ENCODE peak calls at places on chromosome 21, in five cellular contexts. One of them, this sample, is unnamed.

GRCh38 chr21:10272216-10272615 is 249.2 kb upstream of the TPTE start:
- ATAC-seq in psoas muscle: no peak
- ATAC-seq in GM23338: no peak
- ATAC-seq in aorta: peak
- ATAC-seq in lower lobe of right lung: peak
- ATAC-seq in this sample: no peak

GRCh38 chr21:23939369-23940065 is 1667.8 kb downstream of the MRPL39 start:
- ATAC-seq in psoas muscle: no peak
- ATAC-seq in GM23338: no peak
- ATAC-seq in aorta: no peak
- ATAC-seq in lower lobe of right lung: no peak
- ATAC-seq in this sample: no peak

GRCh38 chr21:44329971-44330681 is 9.1 kb downstream of the CFAP410 start:
- ATAC-seq in psoas muscle: no peak
- ATAC-seq in GM23338: peak
- ATAC-seq in aorta: no peak
- ATAC-seq in lower lobe of right lung: no peak
- ATAC-seq in this sample: no peak

GRCh38 chr21:14554948-14555347 is 8.8 kb upstream of the SAMSN1 start:
- ATAC-seq in psoas muscle: no peak
- ATAC-seq in GM23338: no peak
- ATAC-seq in aorta: no peak
- ATAC-seq in lower lobe of right lung: no peak
- ATAC-seq in this sample: no peak

GRCh38 chr21:34008618-34009017 is 64.8 kb upstream of the MRPS6 start:
- ATAC-seq in psoas muscle: peak
- ATAC-seq in GM23338: peak
- ATAC-seq in aorta: no peak
- ATAC-seq in lower lobe of right lung: no peak
- ATAC-seq in this sample: no peak

GRCh38 chr21:42878678-42878992 is 704 bp downstream of the WDR4 start:
- ATAC-seq in psoas muscle: peak
- ATAC-seq in GM23338: no peak
- ATAC-seq in aorta: no peak
- ATAC-seq in lower lobe of right lung: peak
- ATAC-seq in this sample: no peak

GRCh38 chr21:25895565-25896205 is 160.9 kb downstream of the GABPA start:
- ATAC-seq in psoas muscle: peak
- ATAC-seq in GM23338: peak
- ATAC-seq in aorta: peak
- ATAC-seq in lower lobe of right lung: peak
- ATAC-seq in this sample: peak

GRCh38 chr21:26199471-26199870 is 28.9 kb upstream of the APP start:
- ATAC-seq in psoas muscle: no peak
- ATAC-seq in GM23338: no peak
- ATAC-seq in aorta: no peak
- ATAC-seq in lower lobe of right lung: no peak
- ATAC-seq in this sample: no peak

GRCh38 chr21:27779604-27780003 is 812.7 kb upstream of the ADAMTS5 start:
- ATAC-seq in psoas muscle: no peak
- ATAC-seq in GM23338: no peak
- ATAC-seq in aorta: no peak
- ATAC-seq in lower lobe of right lung: no peak
- ATAC-seq in this sample: no peak

GRCh38 chr21:29177800-29178199 is 47.4 kb downstream of the MAP3K7CL start:
- ATAC-seq in psoas muscle: no peak
- ATAC-seq in GM23338: no peak
- ATAC-seq in aorta: no peak
- ATAC-seq in lower lobe of right lung: no peak
- ATAC-seq in this sample: no peak

GRCh38 chr21:33443174-33443573 is 36.6 kb downstream of the TMEM50B start:
- ATAC-seq in psoas muscle: no peak
- ATAC-seq in GM23338: no peak
- ATAC-seq in aorta: no peak
- ATAC-seq in lower lobe of right lung: peak
- ATAC-seq in this sample: no peak

GRCh38 chr21:21690068-21690665 is 692.0 kb downstream of the NCAM2 start:
- ATAC-seq in psoas muscle: no peak
- ATAC-seq in GM23338: no peak
- ATAC-seq in aorta: no peak
- ATAC-seq in lower lobe of right lung: no peak
- ATAC-seq in this sample: no peak

GRCh38 chr21:25536752-25537151 is 70.5 kb downstream of the MRPL39 start:
- ATAC-seq in psoas muscle: no peak
- ATAC-seq in GM23338: no peak
- ATAC-seq in aorta: no peak
- ATAC-seq in lower lobe of right lung: no peak
- ATAC-seq in this sample: no peak

GRCh38 chr21:17536381-17536780 is 23.5 kb downstream of the CXADR start:
- ATAC-seq in psoas muscle: no peak
- ATAC-seq in GM23338: no peak
- ATAC-seq in aorta: no peak
- ATAC-seq in lower lobe of right lung: peak
- ATAC-seq in this sample: peak

GRCh38 chr21:22189278-22189677 is 1191.1 kb downstream of the NCAM2 start:
- ATAC-seq in psoas muscle: no peak
- ATAC-seq in GM23338: no peak
- ATAC-seq in aorta: no peak
- ATAC-seq in lower lobe of right lung: no peak
- ATAC-seq in this sample: no peak

GRCh38 chr21:29289317-29289716 is 9.4 kb upstream of the BACH1 start:
- ATAC-seq in psoas muscle: no peak
- ATAC-seq in GM23338: no peak
- ATAC-seq in aorta: no peak
- ATAC-seq in lower lobe of right lung: no peak
- ATAC-seq in this sample: no peak

GRCh38 chr21:43923391-43923790 is 58.4 kb downstream of the AGPAT3 start:
- ATAC-seq in psoas muscle: peak
- ATAC-seq in GM23338: no peak
- ATAC-seq in aorta: no peak
- ATAC-seq in lower lobe of right lung: no peak
- ATAC-seq in this sample: no peak

GRCh38 chr21:15264084-15264483 is 199.3 kb upstream of the NRIP1 start:
- ATAC-seq in psoas muscle: no peak
- ATAC-seq in GM23338: no peak
- ATAC-seq in aorta: no peak
- ATAC-seq in lower lobe of right lung: no peak
- ATAC-seq in this sample: no peak

GRCh38 chr21:43355925-43356289 is 71.0 kb downstream of the SIK1 start:
- ATAC-seq in psoas muscle: peak
- ATAC-seq in GM23338: peak
- ATAC-seq in aorta: no peak
- ATAC-seq in lower lobe of right lung: no peak
- ATAC-seq in this sample: no peak

GRCh38 chr21:33292724-33293123 is 26.6 kb downstream of the IL10RB start:
- ATAC-seq in psoas muscle: no peak
- ATAC-seq in GM23338: no peak
- ATAC-seq in aorta: no peak
- ATAC-seq in lower lobe of right lung: no peak
- ATAC-seq in this sample: no peak

GRCh38 chr21:43702785-43703067 is 16.2 kb upstream of the PDXK start:
- ATAC-seq in psoas muscle: peak
- ATAC-seq in GM23338: peak
- ATAC-seq in aorta: no peak
- ATAC-seq in lower lobe of right lung: no peak
- ATAC-seq in this sample: no peak

GRCh38 chr21:14916676-14917141 is 148.1 kb downstream of the NRIP1 start:
- ATAC-seq in psoas muscle: no peak
- ATAC-seq in GM23338: peak
- ATAC-seq in aorta: no peak
- ATAC-seq in lower lobe of right lung: no peak
- ATAC-seq in this sample: no peak

GRCh38 chr21:33302796-33303195 is 22.0 kb upstream of the IFNAR1 start:
- ATAC-seq in psoas muscle: no peak
- ATAC-seq in GM23338: peak
- ATAC-seq in aorta: no peak
- ATAC-seq in lower lobe of right lung: no peak
- ATAC-seq in this sample: no peak

GRCh38 chr21:25670726-25671125 is 31.7 kb downstream of the JAM2 start:
- ATAC-seq in psoas muscle: no peak
- ATAC-seq in GM23338: no peak
- ATAC-seq in aorta: peak
- ATAC-seq in lower lobe of right lung: no peak
- ATAC-seq in this sample: peak

GRCh38 chr21:25944672-25945213 is 210.0 kb downstream of the GABPA start:
- ATAC-seq in psoas muscle: no peak
- ATAC-seq in GM23338: no peak
- ATAC-seq in aorta: no peak
- ATAC-seq in lower lobe of right lung: no peak
- ATAC-seq in this sample: no peak

DNA sequence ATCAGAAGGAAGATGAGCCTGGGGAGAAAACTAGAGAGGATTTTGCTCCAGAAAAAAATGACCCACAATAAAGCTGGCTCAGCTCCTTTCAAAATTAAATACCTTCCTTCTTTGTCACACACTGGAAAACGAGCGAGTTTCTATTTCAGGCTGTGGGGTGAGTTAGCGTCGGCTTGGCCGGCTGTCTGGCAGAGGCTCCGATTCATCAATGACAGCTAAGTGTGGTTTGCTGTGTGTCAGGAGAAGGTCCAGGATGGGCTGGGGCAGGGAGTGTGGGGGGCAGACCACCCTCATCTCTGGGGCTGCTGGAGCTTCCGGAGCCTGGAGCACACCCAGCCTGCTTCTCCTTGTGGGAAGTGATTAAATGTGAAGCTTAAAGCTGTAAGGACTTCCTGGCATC is 120.2 kb downstream of the ETS2 start:
- ATAC-seq in psoas muscle: peak
- ATAC-seq in GM23338: no peak
- ATAC-seq in aorta: peak
- ATAC-seq in lower lobe of right lung: peak
- ATAC-seq in this sample: peak
- H3K4me3 ChIP-seq in psoas muscle: peak
- H3K4me3 ChIP-seq in GM23338: no peak
- H3K4me3 ChIP-seq in aorta: no peak
- H3K4me3 ChIP-seq in lower lobe of right lung: peak
- H3K4me3 ChIP-seq in this sample: peak

GRCh38 chr21:36856643-36857042 is 109.8 kb downstream of the HLCS start:
- ATAC-seq in psoas muscle: no peak
- ATAC-seq in GM23338: no peak
- ATAC-seq in aorta: no peak
- ATAC-seq in lower lobe of right lung: no peak
- ATAC-seq in this sample: no peak

GRCh38 chr21:36852293-36852692 is 114.2 kb downstream of the HLCS start:
- ATAC-seq in psoas muscle: no peak
- ATAC-seq in GM23338: no peak
- ATAC-seq in aorta: no peak
- ATAC-seq in lower lobe of right lung: no peak
- ATAC-seq in this sample: no peak

GRCh38 chr21:36851121-36851520 is 115.3 kb downstream of the HLCS start:
- ATAC-seq in psoas muscle: no peak
- ATAC-seq in GM23338: no peak
- ATAC-seq in aorta: no peak
- ATAC-seq in lower lobe of right lung: no peak
- ATAC-seq in this sample: no peak

GRCh38 chr21:36852864-36853263 is 113.6 kb downstream of the HLCS start:
- ATAC-seq in psoas muscle: no peak
- ATAC-seq in GM23338: no peak
- ATAC-seq in aorta: no peak
- ATAC-seq in lower lobe of right lung: no peak
- ATAC-seq in this sample: no peak

GRCh38 chr21:36854391-36854790 is 112.1 kb downstream of the HLCS start:
- ATAC-seq in psoas muscle: peak
- ATAC-seq in GM23338: peak
- ATAC-seq in aorta: no peak
- ATAC-seq in lower lobe of right lung: peak
- ATAC-seq in this sample: no peak
- H3K4me3 ChIP-seq in psoas muscle: no peak
- H3K4me3 ChIP-seq in GM23338: no peak
- H3K4me3 ChIP-seq in aorta: no peak
- H3K4me3 ChIP-seq in lower lobe of right lung: no peak
- H3K4me3 ChIP-seq in this sample: no peak

GRCh38 chr21:31329431-31330143 is 14.5 kb downstream of the TIAM1 start:
- ATAC-seq in psoas muscle: no peak
- ATAC-seq in GM23338: no peak
- ATAC-seq in aorta: no peak
- ATAC-seq in lower lobe of right lung: no peak
- ATAC-seq in this sample: no peak
- H3K4me3 ChIP-seq in psoas muscle: no peak
- H3K4me3 ChIP-seq in GM23338: no peak
- H3K4me3 ChIP-seq in aorta: no peak
- H3K4me3 ChIP-seq in lower lobe of right lung: no peak
- H3K4me3 ChIP-seq in this sample: no peak

DNA sequence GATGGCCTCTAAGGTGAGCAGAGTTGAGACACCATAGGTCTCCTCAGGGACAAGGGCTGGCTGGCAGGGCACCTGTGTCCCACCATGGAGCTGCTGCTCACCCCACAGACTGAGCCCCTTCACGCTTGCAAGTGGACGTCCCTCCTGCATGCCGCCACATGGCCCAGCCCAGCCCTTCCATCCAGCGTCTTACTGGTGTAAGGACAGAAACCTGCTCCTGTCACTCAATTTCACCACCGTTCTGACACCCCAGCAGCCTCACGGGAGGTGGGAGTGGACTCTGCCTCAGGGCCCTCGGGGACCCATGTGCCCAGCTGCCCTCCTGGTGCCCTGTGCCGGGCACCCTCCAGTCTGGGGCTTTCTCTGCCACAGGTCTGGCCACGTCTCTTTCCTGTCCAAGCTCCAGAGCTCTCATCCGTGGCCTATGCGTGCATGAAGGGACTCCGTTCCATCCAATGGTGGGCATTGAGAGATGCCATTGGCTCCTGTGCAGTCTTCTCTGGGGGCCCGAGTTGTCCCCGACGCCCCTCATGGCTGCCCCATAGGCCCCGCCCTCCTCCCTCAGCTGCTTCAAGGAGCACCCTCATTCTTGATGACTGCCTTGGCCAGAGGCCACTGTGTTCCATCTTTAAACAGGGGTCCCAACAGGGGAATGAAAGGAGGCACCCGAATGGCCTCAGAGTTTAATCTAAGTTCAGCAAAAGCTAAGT is 42.6 kb upstream of the COL6A1 start:
- ATAC-seq in psoas muscle: no peak
- ATAC-seq in GM23338: no peak
- ATAC-seq in aorta: no peak
- ATAC-seq in lower lobe of right lung: no peak
- ATAC-seq in this sample: no peak
- H3K4me3 ChIP-seq in psoas muscle: no peak
- H3K4me3 ChIP-seq in GM23338: no peak
- H3K4me3 ChIP-seq in aorta: no peak
- H3K4me3 ChIP-seq in lower lobe of right lung: no peak
- H3K4me3 ChIP-seq in this sample: no peak

GRCh38 chr21:31873696-31874599 is 1.1 kb downstream of the HUNK start:
- ATAC-seq in psoas muscle: peak
- ATAC-seq in GM23338: peak
- ATAC-seq in aorta: no peak
- ATAC-seq in lower lobe of right lung: peak
- ATAC-seq in this sample: peak
- H3K4me3 ChIP-seq in psoas muscle: peak
- H3K4me3 ChIP-seq in GM23338: peak
- H3K4me3 ChIP-seq in aorta: peak
- H3K4me3 ChIP-seq in lower lobe of right lung: peak
- H3K4me3 ChIP-seq in this sample: peak

DNA sequence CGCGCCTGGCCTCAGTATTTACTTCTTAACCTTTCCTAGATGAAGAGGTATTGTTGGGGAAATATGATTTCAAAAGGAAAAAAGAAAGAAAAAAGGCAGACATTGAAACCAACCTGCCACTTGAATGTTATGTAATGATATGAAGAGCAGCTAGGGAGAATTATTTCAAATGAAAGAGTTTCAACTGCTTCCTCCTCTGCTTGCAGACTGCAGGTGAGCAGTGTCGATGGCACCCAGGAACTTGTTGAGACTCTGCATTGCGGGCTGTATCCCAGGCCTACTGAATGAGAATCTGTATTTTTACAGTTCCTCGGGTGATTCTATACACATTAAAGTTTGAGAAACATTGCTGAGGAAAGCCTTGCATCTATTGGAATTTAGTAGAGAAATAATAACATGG is 3.7 kb upstream of the RUNX1 start:
- ATAC-seq in psoas muscle: no peak
- ATAC-seq in GM23338: no peak
- ATAC-seq in aorta: no peak
- ATAC-seq in lower lobe of right lung: no peak
- ATAC-seq in this sample: no peak
- H3K4me3 ChIP-seq in psoas muscle: no peak
- H3K4me3 ChIP-seq in GM23338: no peak
- H3K4me3 ChIP-seq in aorta: no peak
- H3K4me3 ChIP-seq in lower lobe of right lung: no peak
- H3K4me3 ChIP-seq in this sample: no peak

This sample was measured in gastroesophageal sphincter.